ENCODE peak calls at places on chromosomes 6 and 20, in five cellular contexts. J is endothelial cell of umbilical vein, I is GM10248, E is PC-3, A is thoracic aorta. O is an unnamed sample.

GRCh38 chr6:107709341-107709740 is 114.8 kb downstream of the SCML4 start:
- DNase-seq in J (no peak), I (no peak), E (no peak), A (no peak), O (no peak)

GRCh38 chr6:45637056-45637455 is 259.3 kb upstream of the SUPT3H start:
- DNase-seq in J (no peak), I (no peak), E (no peak), A (no peak), O (no peak)

GRCh38 chr6:11770546-11771466 is 7.8 kb downstream of the ADTRP start:
- DNase-seq in J (peak; percentile 93), I (peak; percentile 28), E (peak; percentile 98), A (peak; percentile 70), O (peak; percentile 78)

GRCh38 chr6:21305827-21306469 is 287.6 kb upstream of the SOX4 start:
- DNase-seq in J (no peak), I (no peak), E (peak; percentile 38), A (no peak), O (no peak)

GRCh38 chr6:96899019-96899418 is 1.3 kb upstream of the NDUFAF4 start:
- DNase-seq in J (peak; percentile 62), I (no peak), E (peak; percentile 57), A (no peak), O (no peak)

GRCh38 chr6:118743744-118744143 is 92.4 kb upstream of the CEP85L start:
- DNase-seq in J (no peak), I (no peak), E (no peak), A (no peak), O (no peak)

GRCh38 chr6:12208190-12208589 is 82.0 kb upstream of the EDN1 start:
- DNase-seq in J (peak; percentile 5), I (no peak), E (peak; percentile 27), A (no peak), O (no peak)

GRCh38 chr6:116047173-116047933 is 13.3 kb downstream of the FRK start:
- DNase-seq in J (no peak), I (no peak), E (peak; percentile 26), A (no peak), O (no peak)

GRCh38 chr6:42339991-42340401 is 111.7 kb downstream of the TRERF1 start:
- DNase-seq in J (no peak), I (peak; percentile 67), E (peak; percentile 64), A (no peak), O (no peak)

GRCh38 chr20:6122111-6122872 is 538 bp downstream of the FERMT1 start:
- DNase-seq in J (peak; percentile 28), I (no peak), E (peak; percentile 85), A (no peak), O (no peak)

GRCh38 chr20:36885355-36885754 is 9.4 kb downstream of the TLDC2 start:
- DNase-seq in J (no peak), I (no peak), E (peak; percentile 29), A (no peak), O (no peak)
- TF ChIP-seq CTCF in J (no peak), I (no peak), E (peak; percentile 41), A (no peak), O (no peak)

GRCh38 chr20:60477958-60478357 is 519.7 kb downstream of the CDH26 start:
- DNase-seq in J (no peak), I (no peak), E (no peak), A (no peak), O (no peak)

GRCh38 chr20:60469829-60470228 is 511.6 kb downstream of the CDH26 start:
- DNase-seq in J (no peak), I (no peak), E (no peak), A (no peak), O (no peak)

GRCh38 chr20:60474385-60474910 is 516.2 kb downstream of the CDH26 start:
- DNase-seq in J (no peak), I (no peak), E (no peak), A (no peak), O (no peak)

GRCh38 chr20:60470366-60470765 is 512.1 kb downstream of the CDH26 start:
- DNase-seq in J (no peak), I (no peak), E (no peak), A (no peak), O (no peak)

DNA sequence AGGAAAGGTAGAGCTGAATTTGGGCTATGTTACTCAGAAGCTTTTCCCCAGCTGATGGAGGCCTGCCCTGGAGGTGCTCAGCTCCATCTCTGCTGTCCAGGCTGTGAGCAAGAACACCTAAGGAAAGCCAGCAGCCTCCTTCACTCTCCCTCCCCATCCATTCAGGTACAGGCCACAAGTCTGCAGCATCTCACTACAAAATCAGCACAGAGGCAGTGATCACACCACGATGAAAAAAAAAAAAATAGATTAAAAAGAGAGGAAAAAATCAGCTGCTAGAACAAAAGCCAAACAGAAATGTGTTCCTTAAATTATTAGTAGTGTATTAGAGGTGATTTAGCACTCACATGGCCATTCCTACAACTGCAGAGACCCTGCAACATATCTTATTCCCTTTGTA is 515.0 kb downstream of the CDH26 start:
- DNase-seq in J (no peak), I (no peak), E (no peak), A (no peak), O (no peak)
- TF ChIP-seq CTCF in J (no peak), I (no peak), E (no peak), A (no peak), O (no peak)

GRCh38 chr20:50280851-50281655 is 90.4 kb downstream of the CEBPB start:
- DNase-seq in J (no peak), I (no peak), E (no peak), A (no peak), O (no peak)

GRCh38 chr20:50282592-50283241 is 92.1 kb downstream of the CEBPB start:
- DNase-seq in J (no peak), I (no peak), E (no peak), A (no peak), O (no peak)

GRCh38 chr20:50279988-50280850 is 89.6 kb downstream of the CEBPB start:
- DNase-seq in J (no peak), I (no peak), E (no peak), A (no peak), O (no peak)

GRCh38 chr20:50283370-50283769 is 92.7 kb downstream of the CEBPB start:
- DNase-seq in J (no peak), I (no peak), E (no peak), A (no peak), O (no peak)

GRCh38 chr20:50281831-50282591 is 91.4 kb downstream of the CEBPB start:
- DNase-seq in J (no peak), I (no peak), E (no peak), A (no peak), O (no peak)
- TF ChIP-seq CTCF in J (peak; percentile 11), I (peak; percentile 5), E (no peak), A (no peak), O (no peak)

DNA sequence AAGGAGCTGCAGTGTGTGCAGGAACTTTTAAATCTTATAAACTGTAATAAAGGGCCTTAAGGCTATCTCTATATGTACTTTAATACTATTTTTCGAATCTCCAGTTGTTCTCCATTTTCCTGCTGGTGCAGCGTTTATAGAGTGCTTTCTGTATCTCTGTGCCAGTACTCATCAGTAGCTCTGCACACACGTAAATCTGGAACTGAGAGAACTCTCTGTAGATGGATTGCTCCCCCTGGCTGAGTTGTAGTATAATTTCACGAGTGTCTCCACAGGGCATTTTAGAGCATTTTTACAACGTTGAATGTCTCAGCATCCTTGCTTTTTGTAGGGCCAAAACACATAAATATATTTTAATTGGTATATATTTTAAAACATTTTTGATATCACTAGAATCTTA is 256.5 kb downstream of the TRDN start:
- DNase-seq in J (peak; percentile 6), I (no peak), E (peak; percentile 26), A (no peak), O (no peak)
- TF ChIP-seq CTCF in J (peak; percentile 10), I (peak; percentile 4), E (peak; percentile 39), A (no peak), O (no peak)

GRCh38 chr6:67679566-67680296 is 955.4 kb upstream of the ADGRB3 start:
- DNase-seq in J (no peak), I (no peak), E (peak; percentile 65), A (no peak), O (no peak)
- TF ChIP-seq CTCF in J (no peak), I (no peak), E (no peak), A (no peak), O (no peak)

GRCh38 chr20:44856847-44857448 is 28.6 kb upstream of the YWHAB start:
- DNase-seq in J (no peak), I (no peak), E (peak; percentile 36), A (no peak), O (no peak)

GRCh38 chr20:44861547-44862006 is 23.9 kb upstream of the YWHAB start:
- DNase-seq in J (peak; percentile 17), I (no peak), E (peak; percentile 45), A (peak; percentile 75), O (no peak)

GRCh38 chr20:44862286-44862685 is 23.2 kb upstream of the YWHAB start:
- DNase-seq in J (no peak), I (no peak), E (no peak), A (no peak), O (no peak)

GRCh38 chr20:44856442-44856841 is 29.1 kb upstream of the YWHAB start:
- DNase-seq in J (no peak), I (no peak), E (peak; percentile 19), A (no peak), O (no peak)

DNA sequence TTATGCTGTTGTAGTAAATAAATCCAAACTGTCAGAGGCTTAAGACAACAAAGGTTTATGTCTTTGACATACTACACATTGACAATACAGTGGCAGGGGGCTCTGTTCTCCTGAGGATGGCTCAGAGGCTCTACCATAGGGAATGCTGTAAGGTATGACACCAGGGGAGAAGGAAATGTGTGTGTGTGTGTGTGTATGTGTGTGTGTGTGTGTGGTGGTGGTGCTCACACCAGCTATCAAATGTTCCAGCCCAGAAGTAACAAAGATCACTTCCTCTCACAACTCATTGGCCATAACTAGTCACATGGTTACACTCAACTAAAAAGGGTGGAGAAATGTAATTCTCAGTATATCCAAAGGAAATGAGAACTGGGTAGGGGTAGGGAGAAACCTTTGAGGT is 26.5 kb upstream of the YWHAB start:
- DNase-seq in J (no peak), I (no peak), E (no peak), A (no peak), O (no peak)
- TF ChIP-seq CTCF in J (no peak), I (no peak), E (no peak), A (no peak), O (no peak)